ENCODE peak calls at places on chromosomes 1 and 21, in six cellular contexts. V is iPS DF 6.9, P is HTR-8/SVneo, T is tibial artery, L is mesenchymal stem cell, S is A172. D is an unnamed sample.

GRCh38 chr1:47507140-47507539 is 69.3 kb downstream of the FOXD2 start:
- DNase-seq in V (no peak), P (no peak), T (no peak), L (no peak), S (no peak), D (no peak)

GRCh38 chr21:36769051-36769867 is 70.3 kb downstream of the SIM2 start:
- DNase-seq in V (no peak), P (no peak), T (no peak), L (no peak), S (no peak), D (no peak)

GRCh38 chr1:235017719-235018118 is 110.9 kb downstream of the TOMM20 start:
- DNase-seq in V (no peak), P (no peak), T (peak; percentile 1), L (peak; percentile 62), S (peak; percentile 31), D (no peak)

GRCh38 chr1:150154143-150154542 is 4.4 kb downstream of the PLEKHO1 start:
- DNase-seq in V (no peak), P (no peak), T (no peak), L (no peak), S (no peak), D (no peak)

GRCh38 chr1:33814166-33814565 is 49.7 kb upstream of the HMGB4 start:
- DNase-seq in V (no peak), P (peak; percentile 13), T (no peak), L (no peak), S (peak; percentile 68), D (no peak)

GRCh38 chr1:224106568-224107281 is 7.2 kb upstream of the FBXO28 start:
- DNase-seq in V (no peak), P (peak; percentile 72), T (no peak), L (peak; percentile 41), S (peak; percentile 66), D (no peak)

GRCh38 chr1:111474106-111474505 is 322 bp downstream of the C1orf162 start:
- DNase-seq in V (no peak), P (no peak), T (no peak), L (no peak), S (no peak), D (no peak)

GRCh38 chr1:184822267-184822666 is 67.6 kb upstream of the EDEM3 start:
- DNase-seq in V (no peak), P (no peak), T (no peak), L (no peak), S (no peak), D (no peak)

GRCh38 chr1:59173721-59174120 is 123.2 kb upstream of the FGGY start:
- DNase-seq in V (no peak), P (no peak), T (no peak), L (peak; percentile 83), S (peak; percentile 60), D (no peak)

GRCh38 chr1:111864862-111865261 is 109.2 kb downstream of the DDX20 start:
- DNase-seq in V (no peak), P (no peak), T (no peak), L (no peak), S (peak; percentile 7), D (no peak)

GRCh38 chr1:2322065-2322571 is 69.2 kb downstream of the MORN1 start:
- DNase-seq in V (no peak), P (no peak), T (peak; percentile 94), L (peak; percentile 97), S (no peak), D (no peak)